ENCODE peak calls at places on chromosomes 7 and 10, in eight cellular contexts. Z is HCT116, P is K562, L is GM23338, S is endothelial cell of umbilical vein, O is GM12878, J is HepG2, B is H1. K is an unnamed sample.

GRCh38 chr7:86950944-86951343 is 108.5 kb downstream of the ELAPOR2 start:
- DNase-seq in O (no peak), L (no peak), J (no peak), B (no peak), Z (no peak), P (no peak), S (no peak), K (no peak)

GRCh38 chr10:11213156-11213555 is 195.5 kb downstream of the CELF2 start:
- DNase-seq in J (no peak), S (peak), Z (no peak), L (no peak), O (no peak), P (no peak), B (no peak), K (no peak)

GRCh38 chr10:5976689-5977470 is 463 bp downstream of the IL15RA start:
- DNase-seq in J (no peak), L (peak), O (no peak), Z (peak), P (peak), B (peak), S (peak), K (no peak)

GRCh38 chr7:50857804-50858203 is 75.1 kb upstream of the GRB10 start:
- DNase-seq in B (peak), O (no peak), Z (no peak), L (no peak), S (no peak), P (no peak), J (no peak), K (no peak)

GRCh38 chr7:85160223-85160622 is 26.6 kb downstream of the SEMA3D start:
- DNase-seq in J (no peak), B (no peak), L (no peak), O (peak), P (no peak), Z (no peak), S (peak), K (no peak)

GRCh38 chr7:3780525-3780924 is 479.5 kb downstream of the SDK1 start:
- DNase-seq in Z (no peak), J (no peak), S (no peak), P (no peak), O (no peak), L (peak), B (no peak), K (no peak)

GRCh38 chr7:27147211-27148030 is at the start of gene HOXA6:
- DNase-seq in P (no peak), L (peak), O (no peak), J (no peak), Z (no peak), B (peak), S (peak), K (no peak)

GRCh38 chr10:131880016-131880590 is 20.7 kb upstream of the PPP2R2D start:
- DNase-seq in L (no peak), J (no peak), B (no peak), O (no peak), S (no peak), P (no peak), Z (no peak), K (no peak)

GRCh38 chr7:18978108-18978495 is 139.3 kb downstream of the TWIST1 start:
- DNase-seq in P (no peak), B (no peak), O (no peak), J (no peak), L (no peak), Z (peak), S (peak), K (no peak)

GRCh38 chr7:158411232-158411950 is 176.2 kb downstream of the PTPRN2 start:
- DNase-seq in L (no peak), J (no peak), B (no peak), O (no peak), Z (no peak), S (no peak), P (no peak), K (no peak)

GRCh38 chr7:19587291-19587690 is 121.5 kb downstream of the POLR1F start:
- DNase-seq in B (no peak), O (no peak), J (no peak), L (peak), S (no peak), P (no peak), Z (no peak), K (no peak)

GRCh38 chr7:16724344-16724743 is 29.2 kb upstream of the TSPAN13 start:
- DNase-seq in S (no peak), Z (no peak), P (no peak), L (no peak), B (no peak), O (no peak), J (no peak), K (no peak)

GRCh38 chr7:121873795-121874194 is 834 bp downstream of the PTPRZ1 start:
- DNase-seq in L (peak), S (peak), J (no peak), P (no peak), Z (no peak), B (no peak), O (no peak), K (no peak)

GRCh38 chr7:48360574-48360973 is 189.3 kb downstream of the ABCA13 start:
- DNase-seq in L (no peak), O (no peak), J (no peak), Z (no peak), B (no peak), P (no peak), S (no peak), K (no peak)

GRCh38 chr7:122299935-122300606 is 4.5 kb downstream of the FEZF1 start:
- DNase-seq in O (no peak), Z (no peak), B (peak), P (no peak), J (no peak), L (peak), S (no peak), K (no peak)

GRCh38 chr7:129779602-129780256 is 168.2 kb downstream of the NRF1 start:
- DNase-seq in S (no peak), Z (peak), J (peak), O (no peak), L (peak), P (peak), B (peak), K (no peak)

GRCh38 chr10:114412907-114413386 is 8.6 kb upstream of the AFAP1L2 start:
- DNase-seq in P (no peak), O (no peak), J (no peak), Z (peak), L (no peak), S (peak), B (no peak), K (no peak)

GRCh38 chr7:88218836-88219605 is 817 bp downstream of the SRI start:
- DNase-seq in L (peak), Z (no peak), P (peak), S (peak), B (no peak), O (peak), J (no peak), K (no peak)

GRCh38 chr7:76515999-76516443 is 5.7 kb downstream of the UPK3B start:
- DNase-seq in L (peak), P (peak), Z (no peak), S (no peak), B (no peak), J (peak), O (no peak), K (no peak)

GRCh38 chr7:135661311-135662122 is 797 bp upstream of the STMP1 start:
- DNase-seq in O (no peak), B (no peak), J (peak), L (no peak), P (peak), Z (no peak), S (peak), K (no peak)

GRCh38 chr7:56175086-56175760 is 59.0 kb upstream of the NUPR2 start:
- DNase-seq in O (no peak), S (no peak), P (peak), J (no peak), Z (no peak), B (no peak), L (no peak), K (no peak)

GRCh38 chr10:21849624-21850023 is 153.9 kb downstream of the DNAJC1 start:
- DNase-seq in B (no peak), L (peak), P (no peak), S (no peak), Z (peak), J (no peak), O (no peak), K (no peak)

GRCh38 chr10:59879363-59879935 is 26.9 kb downstream of the CCDC6 start:
- DNase-seq in Z (no peak), B (no peak), O (no peak), S (no peak), P (no peak), J (no peak), L (no peak), K (no peak)

GRCh38 chr10:25815999-25816768 is 117.8 kb upstream of the MYO3A start:
- DNase-seq in O (no peak), Z (no peak), S (no peak), B (no peak), J (no peak), L (no peak), P (no peak), K (no peak)

GRCh38 chr10:44979281-44980181 is 922 bp upstream of the DEPP1 start:
- DNase-seq in O (no peak), J (no peak), P (no peak), S (no peak), L (no peak), B (no peak), Z (no peak), K (no peak)

GRCh38 chr7:81845628-81846259 is 75.9 kb upstream of the HGF start:
- DNase-seq in L (no peak), J (no peak), S (peak), B (no peak), O (peak), P (no peak), Z (no peak), K (no peak)

GRCh38 chr10:72265508-72265907 is 8.2 kb upstream of the DDIT4 start:
- DNase-seq in P (no peak), J (no peak), L (peak), S (no peak), B (no peak), O (no peak), Z (no peak), K (no peak)

GRCh38 chr10:557792-558328 is 131.6 kb downstream of the DIP2C start:
- DNase-seq in S (no peak), Z (peak), B (no peak), O (no peak), P (no peak), J (no peak), L (peak), K (peak)

GRCh38 chr7:22486597-22486996 is 13.4 kb downstream of the STEAP1B start:
- DNase-seq in L (no peak), B (no peak), S (no peak), J (no peak), Z (no peak), P (no peak), O (no peak), K (no peak)

GRCh38 chr10:132297521-132297920 is 10.2 kb downstream of the STK32C start:
- DNase-seq in S (no peak), P (no peak), J (no peak), Z (no peak), L (peak), O (no peak), B (no peak), K (no peak)

GRCh38 chr10:74909665-74910064 is 83.3 kb downstream of the KAT6B start:
- DNase-seq in L (no peak), J (no peak), Z (no peak), O (no peak), B (no peak), S (no peak), P (no peak), K (no peak)

GRCh38 chr7:103870664-103871063 is 118.8 kb downstream of the RELN start:
- DNase-seq in S (no peak), P (no peak), Z (no peak), L (no peak), B (no peak), J (no peak), O (no peak), K (no peak)

GRCh38 chr10:71531485-71532446 is 135.0 kb downstream of the CDH23 start:
- DNase-seq in O (no peak), L (no peak), B (no peak), P (no peak), S (no peak), Z (no peak), J (no peak), K (no peak)

GRCh38 chr10:79044036-79044664 is 24.6 kb upstream of the ZMIZ1 start:
- DNase-seq in L (no peak), B (no peak), P (no peak), Z (no peak), J (no peak), S (no peak), O (no peak), K (no peak)

GRCh38 chr10:96470108-96470743 is 43.5 kb downstream of the TLL2 start:
- DNase-seq in B (peak), Z (peak), S (peak), J (peak), O (no peak), P (peak), L (peak), K (no peak)

GRCh38 chr7:70694357-70694908 is 437.5 kb upstream of the GALNT17 start:
- DNase-seq in J (no peak), Z (no peak), B (peak), L (peak), S (no peak), P (no peak), O (no peak), K (no peak)

GRCh38 chr7:18408461-18408860 is 87.1 kb upstream of the HDAC9 start:
- DNase-seq in S (peak), J (no peak), O (no peak), P (no peak), L (peak), B (no peak), Z (no peak), K (no peak)

GRCh38 chr10:78634389-78634815 is 434.4 kb upstream of the ZMIZ1 start:
- DNase-seq in S (no peak), O (no peak), Z (no peak), B (no peak), J (no peak), L (no peak), P (no peak), K (no peak)

GRCh38 chr7:99794585-99795502 is 10.9 kb upstream of the CYP3A4 start:
- DNase-seq in J (peak), B (no peak), O (no peak), Z (no peak), L (no peak), P (no peak), S (no peak), K (no peak)

GRCh38 chr10:75972494-75973276 is 541.3 kb downstream of the LRMDA start:
- DNase-seq in S (peak), P (no peak), B (no peak), J (no peak), O (no peak), Z (no peak), L (no peak), K (no peak)
- TF ChIP-seq POLR2AphosphoS5 in S (no peak), P (no peak), B (no peak), J (no peak), O (no peak), Z (no peak), L (no peak), K (no peak)

DNA sequence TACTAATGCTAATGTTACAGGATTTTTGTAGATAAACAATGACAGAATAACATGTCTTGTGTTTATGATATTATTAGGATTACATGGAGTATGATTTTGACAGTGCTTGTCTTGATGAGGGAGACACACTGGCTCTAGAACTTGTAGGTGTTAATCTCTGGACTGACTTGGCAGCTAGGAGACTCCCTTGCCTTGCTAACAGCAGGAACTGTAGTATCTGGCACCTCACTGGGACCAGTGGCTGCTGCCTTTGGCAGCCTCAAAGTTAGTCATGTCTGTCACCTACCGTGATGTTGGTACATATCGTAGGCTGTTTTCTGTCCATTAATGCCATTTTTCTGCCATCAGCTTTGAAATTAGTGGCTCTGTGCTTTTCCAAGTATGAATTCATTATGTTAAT is 261.5 kb downstream of the CDK14 start:
- DNase-seq in J (no peak), Z (no peak), S (no peak), O (no peak), P (no peak), L (no peak), B (no peak), K (no peak)
- TF ChIP-seq EZH2 in J (no peak), Z (no peak), S (no peak), O (no peak), P (no peak), L (no peak), B (no peak), K (no peak)

GRCh38 chr10:127148066-127148932 is 48.1 kb downstream of the INSYN2A start:
- DNase-seq in B (no peak), O (no peak), P (no peak), J (no peak), Z (peak), L (no peak), S (peak), K (no peak)
- TF ChIP-seq POLR2AphosphoS5 in B (no peak), O (no peak), P (no peak), J (no peak), Z (no peak), L (no peak), S (peak), K (no peak)

DNA sequence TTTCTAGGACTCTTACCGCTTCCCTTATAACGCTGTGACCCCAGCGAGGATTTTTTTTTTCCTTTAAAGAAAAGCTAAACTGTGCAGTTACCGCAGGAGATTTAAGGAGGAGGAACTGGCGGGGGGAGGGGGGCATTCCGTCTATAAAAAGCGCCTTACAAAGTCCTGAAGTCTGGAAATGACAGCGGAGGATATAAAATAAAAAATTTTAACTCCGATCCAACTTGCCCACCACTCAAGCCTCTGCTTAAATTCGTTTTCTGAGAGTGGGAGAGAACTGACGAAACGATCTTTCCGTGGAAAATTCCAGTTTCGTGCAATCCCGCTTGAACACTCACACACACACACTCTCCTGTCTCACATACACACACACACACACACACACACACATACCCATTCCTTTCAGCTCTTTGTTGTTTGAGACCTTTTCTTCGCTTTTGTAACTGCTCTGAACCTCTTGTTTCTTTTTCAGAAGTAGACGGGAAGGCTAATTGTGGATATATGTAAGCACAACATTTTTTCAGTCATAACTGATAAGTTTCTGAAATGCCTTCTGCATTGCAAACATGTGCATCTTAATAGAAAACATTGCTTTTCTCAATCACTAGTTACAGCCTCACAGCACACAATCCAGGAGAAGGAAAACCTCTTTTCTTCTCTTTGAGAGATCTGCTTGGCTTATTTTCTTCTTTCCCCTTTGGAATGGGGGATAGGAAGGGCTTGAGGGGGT is 748 bp downstream of the HPSE2 start:
- DNase-seq in S (no peak), Z (no peak), J (no peak), L (peak), P (no peak), B (no peak), O (no peak), K (no peak)
- TF ChIP-seq EZH2 in S (peak), Z (no peak), J (no peak), L (no peak), P (no peak), B (no peak), O (no peak), K (no peak)

DNA sequence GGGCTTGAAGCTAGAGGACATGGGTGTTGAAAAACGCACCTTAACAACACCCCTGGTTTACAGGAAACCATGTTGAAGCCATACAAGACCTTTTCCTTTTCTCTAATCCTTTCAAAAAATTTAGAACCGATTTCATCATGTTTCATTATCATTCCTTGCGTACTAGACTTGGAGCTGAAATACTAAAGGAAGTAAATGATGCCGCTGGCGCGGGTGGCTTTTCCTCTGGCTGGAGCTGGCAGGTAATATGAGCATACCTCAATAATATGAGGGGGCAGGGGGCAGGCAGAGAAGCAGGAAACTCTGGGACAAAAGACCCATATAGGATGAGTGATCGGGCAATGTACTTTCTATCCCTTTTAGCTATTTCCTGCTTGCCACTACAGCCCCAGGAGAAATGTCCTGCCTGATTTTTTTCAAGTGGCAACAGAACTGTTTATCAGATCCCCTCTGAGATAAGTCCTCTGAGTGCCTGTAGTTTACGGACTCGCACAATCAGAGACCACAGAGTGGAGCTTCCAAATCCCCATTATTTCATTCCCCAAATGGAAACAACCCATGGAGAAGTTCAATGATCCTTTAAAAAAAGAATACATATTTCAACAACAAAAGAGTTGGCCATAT is 450.1 kb downstream of the KCNMA1 start:
- DNase-seq in O (no peak), S (no peak), Z (no peak), B (no peak), L (no peak), J (no peak), P (no peak), K (no peak)
- TF ChIP-seq POLR2AphosphoS5 in O (no peak), S (no peak), Z (no peak), B (no peak), L (no peak), J (no peak), P (no peak), K (no peak)

GRCh38 chr7:98617960-98618418 is 904 bp downstream of the NPTX2 start:
- DNase-seq in B (no peak), O (no peak), L (peak), J (no peak), Z (no peak), P (no peak), S (no peak), K (no peak)
- TF ChIP-seq EZH2 in B (peak), O (no peak), L (peak), J (no peak), Z (no peak), P (no peak), S (peak), K (no peak)

GRCh38 chr7:98281757-98282652 is 519 bp downstream of the BRI3 start:
- DNase-seq in O (no peak), B (no peak), L (peak), S (peak), J (no peak), Z (no peak), P (peak), K (no peak)
- TF ChIP-seq POLR2AphosphoS5 in O (no peak), B (no peak), L (no peak), S (no peak), J (no peak), Z (no peak), P (no peak), K (no peak)

DNA sequence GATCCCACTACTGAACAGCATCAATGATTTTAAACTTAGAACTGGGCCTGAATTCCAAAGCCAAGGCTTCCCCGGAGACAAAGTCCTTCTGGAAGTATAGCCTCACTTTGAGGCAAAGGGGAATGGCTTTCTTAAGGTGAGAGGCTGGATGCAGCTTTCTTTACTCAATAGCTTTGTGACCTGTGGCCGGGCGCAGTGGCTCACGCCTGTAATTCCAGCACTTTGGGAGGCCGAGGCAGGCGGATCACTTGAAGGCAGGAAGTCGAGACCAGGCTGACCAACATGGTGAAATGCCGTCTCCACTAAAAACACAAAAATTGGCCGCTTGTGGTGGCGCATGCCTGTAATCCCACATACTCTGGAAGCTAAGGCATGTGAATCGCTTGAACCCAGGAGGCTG is 3.2 kb upstream of the FGFR2 start:
- DNase-seq in L (no peak), Z (no peak), S (no peak), B (no peak), O (no peak), J (no peak), P (no peak), K (no peak)
- TF ChIP-seq EZH2 in L (no peak), Z (no peak), S (no peak), B (no peak), O (no peak), J (no peak), P (no peak), K (no peak)

GRCh38 chr10:93352638-93353383 is 129.3 kb downstream of the MYOF start:
- DNase-seq in L (peak), O (no peak), B (no peak), P (peak), Z (no peak), J (peak), S (peak), K (no peak)
- TF ChIP-seq POLR2AphosphoS5 in L (no peak), O (no peak), B (no peak), P (no peak), Z (no peak), J (no peak), S (no peak), K (no peak)

K was measured in SK-N-MC.